ENCODE peak calls at places on chromosomes 6 and 20, in seven cellular contexts. K, B, W, V, S, E and Y are unnamed samples.

GRCh38 chr6:154569136-154569862 is 58.8 kb upstream of the CNKSR3 start:
- DNase-seq in V (no peak), K (no peak), W (peak; percentile 73), E (no peak), B (no peak), S (no peak), Y (no peak)

GRCh38 chr20:22312744-22313346 is 271.5 kb downstream of the FOXA2 start:
- DNase-seq in V (no peak), E (peak; percentile 53), B (no peak), W (peak; percentile 16), S (no peak), K (peak; percentile 15), Y (peak; percentile 23)

GRCh38 chr20:32205502-32206382 is 1.8 kb downstream of the PLAGL2 start:
- DNase-seq in E (no peak), V (no peak), S (no peak), K (no peak), B (no peak), W (peak; percentile 54), Y (no peak)

GRCh38 chr20:17658648-17658993 is 23.4 kb downstream of the RRBP1 start:
- DNase-seq in E (no peak), K (no peak), V (no peak), B (no peak), W (no peak), S (no peak), Y (no peak)

GRCh38 chr6:128370072-128370471 is 150.3 kb downstream of the PTPRK start:
- DNase-seq in K (no peak), W (no peak), V (no peak), B (no peak), E (peak; percentile 43), S (no peak), Y (no peak)

GRCh38 chr20:22496817-22497216 is 87.6 kb downstream of the FOXA2 start:
- DNase-seq in K (no peak), W (no peak), S (no peak), B (no peak), V (no peak), E (no peak), Y (no peak)

GRCh38 chr6:31761343-31761742 is 1.1 kb upstream of the SAPCD1 start:
- DNase-seq in S (no peak), V (no peak), B (no peak), K (no peak), E (no peak), W (no peak), Y (no peak)

GRCh38 chr20:35215066-35215956 is 11.2 kb upstream of the MMP24 start:
- DNase-seq in S (no peak), B (no peak), V (no peak), K (peak; percentile 24), W (no peak), E (peak; percentile 61), Y (no peak)

GRCh38 chr6:14037402-14038277 is 79.9 kb upstream of the CD83 start:
- DNase-seq in S (no peak), B (no peak), K (peak; percentile 27), V (no peak), E (no peak), W (no peak), Y (no peak)

GRCh38 chr6:21438986-21439352 is 154.6 kb upstream of the SOX4 start:
- DNase-seq in W (no peak), K (no peak), S (peak; percentile 49), E (no peak), B (no peak), V (no peak), Y (no peak)

GRCh38 chr6:75524322-75524972 is 30.8 kb upstream of the FILIP1 start:
- DNase-seq in W (no peak), S (no peak), V (no peak), E (peak; percentile 95), K (no peak), B (no peak), Y (peak; percentile 10)

GRCh38 chr20:8540466-8540865 is 408.4 kb downstream of the PLCB1 start:
- DNase-seq in S (no peak), K (no peak), V (no peak), W (no peak), E (peak; percentile 14), B (no peak), Y (no peak)

GRCh38 chr6:32113386-32114352 is 4.5 kb upstream of the TNXB start:
- DNase-seq in E (peak; percentile 80), B (no peak), V (no peak), W (peak; percentile 53), S (no peak), K (peak; percentile 63), Y (no peak)

GRCh38 chr6:168525926-168526630 is 85.1 kb downstream of the SMOC2 start:
- DNase-seq in K (no peak), S (no peak), W (no peak), B (no peak), V (no peak), E (no peak), Y (no peak)

DNA sequence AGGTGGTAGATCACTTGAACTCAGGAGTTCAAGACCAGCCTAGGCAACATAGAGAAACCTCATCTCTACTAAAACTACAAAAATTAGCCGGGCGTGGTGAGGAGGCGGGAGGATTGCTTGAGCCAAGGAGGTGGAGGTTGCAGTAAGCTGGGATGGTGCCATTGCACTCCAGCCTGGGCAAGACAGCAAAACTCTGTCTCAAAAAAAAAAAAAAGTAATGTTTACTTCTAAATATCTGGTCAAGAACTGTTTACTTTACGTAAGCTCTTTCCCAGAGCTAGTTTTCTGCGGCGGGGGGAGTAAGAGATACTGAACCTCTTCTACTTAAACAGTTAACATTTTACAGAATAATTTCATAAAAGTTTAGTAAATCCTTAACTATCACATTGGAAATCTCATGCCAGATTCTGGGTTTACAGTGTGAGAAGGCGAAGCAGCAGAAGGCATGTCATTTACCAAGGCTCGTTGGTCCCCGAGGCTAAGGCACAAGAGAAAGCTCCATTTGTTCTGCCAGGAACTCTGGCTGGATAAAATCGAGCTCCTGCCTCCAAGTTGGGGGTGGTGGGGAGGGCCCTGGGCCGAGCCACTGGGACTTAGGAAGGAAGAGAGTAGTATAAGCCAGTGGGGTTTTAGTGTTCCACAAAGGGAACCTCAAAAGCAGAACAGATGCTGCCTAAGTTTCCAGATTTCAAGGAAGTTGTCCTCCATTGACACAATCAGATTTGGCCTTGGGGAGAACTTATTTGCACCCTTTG is 41.6 kb downstream of the ARFGEF2 start:
- DNase-seq in K (no peak), V (no peak), B (no peak), E (no peak), W (no peak), S (no peak), Y (no peak)
- TF ChIP-seq JUND in K (no peak), V (no peak), B (no peak), E (no peak), W (no peak), S (no peak), Y (no peak)

GRCh38 chr6:87396595-87397392 is 11.0 kb upstream of the CFAP206 start:
- DNase-seq in K (no peak), S (no peak), W (no peak), B (no peak), V (no peak), E (no peak), Y (no peak)

GRCh38 chr6:87391334-87391733 is 16.4 kb upstream of the CFAP206 start:
- DNase-seq in W (peak; percentile 56), E (peak; percentile 52), K (peak; percentile 56), S (no peak), V (no peak), B (peak; percentile 38), Y (peak; percentile 19)

GRCh38 chr6:87397656-87398055 is 10.1 kb upstream of the CFAP206 start:
- DNase-seq in V (no peak), B (no peak), W (peak; percentile 14), K (no peak), S (no peak), E (no peak), Y (no peak)

GRCh38 chr6:87393026-87393622 is 14.6 kb upstream of the CFAP206 start:
- DNase-seq in W (peak; percentile 50), S (no peak), E (peak; percentile 59), K (peak; percentile 42), B (no peak), V (no peak), Y (peak; percentile 62)
- TF ChIP-seq JUND in W (no peak), S (no peak), E (no peak), K (no peak), B (no peak), V (no peak), Y (no peak)

GRCh38 chr6:38143191-38144154 is 323.9 kb downstream of the ZFAND3 start:
- DNase-seq in S (no peak), K (no peak), V (no peak), W (peak; percentile 71), E (no peak), B (no peak), Y (no peak)
- TF ChIP-seq JUND in S (no peak), K (no peak), V (no peak), W (no peak), E (no peak), B (no peak), Y (no peak)

DNA sequence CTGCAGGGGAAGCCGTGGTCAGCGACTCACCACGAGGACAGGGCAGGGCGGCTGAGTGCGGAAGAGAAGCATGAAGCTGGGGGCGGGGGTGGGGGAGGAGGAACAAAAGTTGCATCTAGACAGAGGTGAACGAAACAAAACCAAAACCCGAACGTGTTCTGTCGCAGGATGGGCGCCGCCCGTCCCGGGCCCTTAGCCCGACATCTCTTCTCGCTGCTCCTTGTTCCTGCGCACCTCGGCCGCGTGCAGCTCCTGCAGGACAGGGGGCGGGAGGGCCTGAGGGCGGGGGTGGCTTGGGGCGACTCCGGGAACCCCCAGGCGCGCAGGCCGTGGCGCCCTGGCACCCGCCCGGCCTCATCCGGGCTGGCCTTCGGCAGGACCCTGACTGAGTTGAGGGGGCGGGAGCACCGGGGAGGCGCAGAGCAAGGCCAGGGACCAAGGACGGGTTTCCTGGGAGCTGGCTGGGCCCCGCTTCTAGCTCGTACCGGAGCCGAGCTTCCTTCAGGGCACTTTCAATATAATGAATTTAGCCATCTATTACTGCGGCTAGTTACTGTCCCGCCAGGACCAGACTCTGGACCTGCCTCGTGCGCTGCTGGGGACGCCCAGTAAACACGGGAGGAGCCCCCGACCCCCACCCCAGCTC is 12.0 kb downstream of the STMN3 start:
- DNase-seq in K (peak; percentile 27), B (no peak), E (no peak), S (no peak), W (no peak), V (no peak), Y (no peak)
- TF ChIP-seq JUND in K (no peak), B (no peak), E (no peak), S (no peak), W (no peak), V (no peak), Y (no peak)

DNA sequence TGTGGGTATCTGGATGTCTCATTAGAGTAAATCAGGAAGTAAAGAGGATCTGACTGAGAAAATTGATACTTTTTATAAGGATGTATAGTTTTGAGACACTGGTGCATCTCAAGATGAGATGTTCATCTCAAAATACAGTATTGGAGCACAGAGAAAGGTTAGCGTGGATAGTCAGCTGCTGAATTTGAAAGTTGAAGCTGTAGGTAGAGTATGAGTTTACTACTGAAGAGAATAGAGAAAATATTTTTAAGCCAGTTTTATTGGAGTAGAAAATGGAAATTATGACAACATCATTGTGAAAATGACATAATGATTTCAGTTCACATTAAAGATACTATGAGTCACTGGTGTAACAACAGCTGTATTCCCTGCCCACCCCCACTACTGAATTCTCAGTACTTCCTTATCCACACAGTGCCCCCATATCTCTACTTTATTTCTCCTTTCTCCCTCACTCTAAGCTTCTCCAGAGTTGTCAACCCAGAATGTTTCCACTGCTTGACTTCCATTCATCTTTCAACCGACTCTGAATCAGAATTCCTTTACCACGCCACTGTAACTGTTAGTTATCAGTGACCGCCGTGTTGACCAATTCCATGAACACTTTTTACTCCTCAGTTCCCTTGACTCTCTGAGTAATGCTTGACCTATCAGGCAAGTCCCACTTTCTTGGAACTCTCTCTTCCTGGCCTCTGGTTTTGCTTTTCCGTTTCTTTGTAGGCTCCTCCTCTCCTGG is 139.5 kb downstream of the AIG1 start:
- DNase-seq in V (no peak), E (no peak), K (peak; percentile 56), W (no peak), S (no peak), B (no peak), Y (no peak)
- TF ChIP-seq JUND in V (no peak), E (no peak), K (peak; percentile 82), W (no peak), S (no peak), B (no peak), Y (no peak)